ENCODE peak calls at places on chromosomes 16 and 17, in five cellular contexts. U, L, Z, H and A are unnamed samples.
A peak's percentile ranks its signal among the peaks of the same experiment; 100 is the strongest.

GRCh38 chr17:3043737-3044365 is 19.6 kb downstream of the OR1D5 start:
- DNase-seq in Z (no peak), H (peak; percentile 39), L (peak; percentile 67), U (no peak), A (no peak)

GRCh38 chr16:83037884-83038283 is 411.1 kb downstream of the CDH13 start:
- DNase-seq in Z (no peak), U (no peak), L (no peak), H (no peak), A (no peak)

GRCh38 chr17:29074488-29074887 is 31.5 kb downstream of the PIPOX start:
- DNase-seq in Z (no peak), L (no peak), U (no peak), H (no peak), A (no peak)

GRCh38 chr17:32536736-32537646 is 50.2 kb downstream of the CDK5R1 start:
- DNase-seq in H (no peak), L (no peak), U (no peak), Z (no peak), A (peak; percentile 32)

GRCh38 chr17:57561072-57561861 is 183.8 kb downstream of the CCDC182 start:
- DNase-seq in Z (no peak), H (no peak), L (no peak), U (no peak), A (no peak)

GRCh38 chr16:4693956-4694663 is 748 bp downstream of the NUDT16L1 start:
- DNase-seq in U (peak; percentile 21), L (peak; percentile 70), H (peak; percentile 37), Z (no peak), A (peak; percentile 62)

GRCh38 chr16:3179651-3180050 is 8.4 kb upstream of the OR1F1 start:
- DNase-seq in L (no peak), U (no peak), H (no peak), Z (no peak), A (no peak)

GRCh38 chr16:70157477-70158260 is 15.9 kb upstream of the CLEC18C start:
- DNase-seq in L (no peak), H (no peak), Z (no peak), U (no peak), A (no peak)

GRCh38 chr17:82285141-82285540 is 11.6 kb upstream of the CSNK1D start:
- DNase-seq in H (no peak), U (no peak), L (no peak), Z (no peak), A (no peak)

GRCh38 chr17:82328141-82328993 is 5.2 kb downstream of the SECTM1 start:
- DNase-seq in Z (no peak), H (no peak), U (no peak), L (no peak), A (no peak)

GRCh38 chr17:50768348-50768761 is 1.0 kb upstream of the ANKRD40CL start:
- DNase-seq in H (no peak), Z (peak; percentile 37), L (peak; percentile 47), U (peak; percentile 87), A (no peak)

GRCh38 chr17:62780273-62780672 is 27.8 kb downstream of the MARCHF10 start:
- DNase-seq in L (no peak), U (peak; percentile 81), Z (no peak), H (no peak), A (no peak)

GRCh38 chr17:33976816-33977215 is 278.3 kb upstream of the CCL2 start:
- DNase-seq in Z (no peak), U (no peak), H (peak; percentile 12), L (no peak), A (no peak)

GRCh38 chr16:75250809-75251279 is 580 bp downstream of the BCAR1 start:
- DNase-seq in L (no peak), U (peak; percentile 17), Z (no peak), H (peak; percentile 55), A (peak; percentile 86)

GRCh38 chr17:72719582-72720493 is 372.6 kb downstream of the SLC39A11 start:
- DNase-seq in L (no peak), U (no peak), H (no peak), Z (no peak), A (no peak)

GRCh38 chr16:54066451-54067056 is 220.0 kb downstream of the IRX3 start:
- DNase-seq in H (no peak), Z (no peak), L (no peak), U (peak; percentile 56), A (peak; percentile 12)

GRCh38 chr17:81387235-81388060 is 7.8 kb upstream of the BAHCC1 start:
- DNase-seq in Z (no peak), L (peak; percentile 60), H (peak; percentile 86), U (peak; percentile 64), A (peak; percentile 75)

GRCh38 chr17:8237886-8238285 is 10.0 kb downstream of the CTC1 start:
- DNase-seq in U (no peak), Z (no peak), H (no peak), L (no peak), A (no peak)

GRCh38 chr16:73878616-73879015 is 418.0 kb upstream of the PSMD7 start:
- DNase-seq in L (peak; percentile 66), Z (peak; percentile 52), H (peak; percentile 27), U (peak; percentile 62), A (peak; percentile 73)

GRCh38 chr17:50468120-50469004 is at the start of gene CHAD:
- DNase-seq in Z (no peak), U (no peak), L (peak; percentile 53), H (peak; percentile 54), A (peak; percentile 59)

GRCh38 chr17:1907818-1908698 is 78.3 kb downstream of the RPA1 start:
- DNase-seq in L (peak; percentile 72), Z (no peak), H (peak; percentile 92), U (peak; percentile 19), A (peak; percentile 75)

GRCh38 chr16:14667347-14668266 is 26.5 kb downstream of the PLA2G10 start:
- DNase-seq in U (no peak), H (no peak), Z (no peak), L (no peak), A (no peak)

GRCh38 chr17:41417576-41418015 is 6.8 kb downstream of the KRT37 start:
- DNase-seq in Z (no peak), U (peak; percentile 84), L (peak; percentile 79), H (peak; percentile 35), A (no peak)

DNA sequence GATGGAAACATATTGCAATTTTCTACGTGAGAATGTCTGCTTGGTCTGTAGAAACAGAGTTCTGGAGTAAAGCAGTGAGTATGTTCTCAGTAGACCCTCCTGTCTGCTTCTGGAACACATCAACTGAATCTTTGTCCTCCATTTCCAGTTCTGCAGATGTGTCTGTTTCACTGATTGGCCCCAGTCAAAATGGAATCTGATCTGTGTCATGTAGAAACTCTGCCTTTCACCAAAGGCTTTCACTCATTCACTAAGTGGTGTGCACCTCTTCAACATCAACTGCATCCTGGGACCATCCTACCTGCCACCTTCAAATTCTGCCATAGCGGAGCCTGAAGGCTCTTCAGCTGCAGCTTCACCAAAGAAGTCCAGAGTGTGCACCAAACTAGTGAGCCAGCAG is 2.8 kb upstream of the ZNF267 start:
- DNase-seq in L (no peak), H (no peak), U (no peak), Z (no peak), A (no peak)
- TF ChIP-seq EZH2phosphoT487 in L (no peak), H (no peak), U (no peak), Z (no peak), A (no peak)

DNA sequence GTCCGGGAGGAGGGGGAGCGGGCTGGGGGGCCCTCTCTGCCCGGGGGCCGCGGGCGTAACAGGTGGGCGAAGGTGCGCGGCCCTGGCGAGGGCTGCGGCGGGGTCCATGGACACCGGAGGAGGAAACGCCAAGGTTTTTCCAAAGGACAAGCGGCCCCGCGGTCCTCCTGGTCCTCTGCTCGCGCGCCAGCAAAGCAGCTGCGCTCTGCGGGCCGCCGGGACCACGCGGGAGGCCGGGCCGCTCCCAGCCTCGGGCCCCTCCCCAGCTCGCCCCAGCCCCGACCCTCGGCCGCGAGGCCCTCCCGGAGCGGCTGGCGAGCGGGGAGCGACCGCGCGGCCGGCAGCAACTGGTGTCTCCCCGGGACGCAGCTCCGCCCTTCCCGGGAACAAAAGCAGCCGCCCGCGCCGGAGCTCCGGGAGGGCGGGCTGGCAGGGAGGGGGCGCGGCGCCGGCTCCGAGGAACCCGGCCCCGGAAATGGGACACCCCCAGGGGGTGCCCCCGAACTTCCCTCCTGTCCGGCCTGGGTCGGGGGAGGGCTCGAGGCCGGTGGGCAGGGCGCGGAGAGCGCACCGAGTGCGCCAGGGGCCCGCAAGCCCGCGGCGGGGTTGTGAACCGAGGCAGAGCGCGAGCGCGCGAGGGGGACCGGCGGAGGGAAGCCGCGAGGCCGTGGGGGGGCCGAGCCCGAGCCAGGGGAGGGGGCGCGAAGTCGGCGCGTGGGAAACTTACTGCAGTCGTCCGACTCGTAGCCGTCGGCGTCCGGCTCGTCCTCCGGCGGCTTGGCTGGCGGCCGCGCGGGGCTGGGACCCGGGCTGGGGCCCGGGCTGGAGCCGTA is 854 bp downstream of the DOC2B start:
- DNase-seq in L (peak; percentile 56), U (no peak), H (peak; percentile 69), Z (no peak), A (peak; percentile 24)
- TF ChIP-seq EZH2 in L (peak; percentile 53), U (no peak), H (peak; percentile 98), Z (no peak), A (no peak)

GRCh38 chr17:76140661-76141211 is 309 bp downstream of the FOXJ1 start:
- DNase-seq in H (no peak), U (no peak), L (peak; percentile 14), Z (no peak), A (no peak)

GRCh38 chr17:76139261-76139752 is 1.7 kb downstream of the FOXJ1 start:
- DNase-seq in L (peak; percentile 46), U (no peak), Z (no peak), H (peak; percentile 41), A (no peak)

GRCh38 chr17:76141212-76142043 is at the start of gene FOXJ1:
- DNase-seq in U (peak; percentile 96), Z (peak; percentile 87), L (peak; percentile 96), H (peak; percentile 98), A (peak; percentile 90)

GRCh38 chr17:76139801-76140660 is 1.0 kb downstream of the FOXJ1 start:
- DNase-seq in Z (no peak), H (peak; percentile 53), L (peak; percentile 51), U (no peak), A (peak; percentile 26)

GRCh38 chr17:76142044-76143041 is 1.3 kb upstream of the FOXJ1 start:
- DNase-seq in L (peak; percentile 40), Z (no peak), H (peak; percentile 53), U (no peak), A (no peak)
- TF ChIP-seq EZH2phosphoT487 in L (no peak), Z (no peak), H (no peak), U (no peak), A (no peak)

GRCh38 chr17:39022961-39023360 is 55.8 kb upstream of the FBXO47 start:
- DNase-seq in H (no peak), Z (no peak), L (no peak), U (no peak), A (no peak)

GRCh38 chr17:39027037-39027436 is 59.8 kb upstream of the FBXO47 start:
- DNase-seq in L (peak; percentile 84), H (peak; percentile 66), U (peak; percentile 39), Z (no peak), A (peak; percentile 65)

GRCh38 chr17:39028690-39029089 is 61.5 kb upstream of the FBXO47 start:
- DNase-seq in L (no peak), U (no peak), Z (no peak), H (no peak), A (no peak)

DNA sequence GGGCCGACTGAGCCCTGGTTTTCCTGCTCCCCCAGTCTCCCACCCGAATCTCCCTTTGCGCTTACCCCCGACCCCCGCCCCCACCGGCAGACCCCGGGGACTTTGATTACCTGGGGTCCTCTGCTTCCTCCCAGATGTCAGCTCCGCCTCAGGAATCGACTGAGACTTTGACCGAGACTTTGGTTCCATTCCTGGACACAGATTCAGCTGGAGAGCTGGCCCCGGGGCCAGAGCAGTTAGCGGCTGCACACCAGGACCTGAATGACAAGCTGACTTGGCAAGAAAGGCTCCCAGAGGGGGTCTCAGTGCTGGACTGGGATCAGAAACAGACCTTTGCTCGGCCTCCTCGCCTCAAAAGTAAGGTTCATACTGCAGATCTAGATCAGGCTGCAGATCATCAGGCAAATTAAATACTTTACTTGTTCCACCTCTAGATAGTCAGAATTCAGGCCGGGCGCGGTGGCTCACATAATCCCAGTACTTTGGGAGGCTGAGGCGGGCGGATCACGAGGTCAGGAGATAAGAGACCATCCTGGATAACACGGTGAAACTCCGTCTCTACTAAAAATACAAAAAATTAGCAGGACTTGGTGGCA is 60.3 kb upstream of the FBXO47 start:
- DNase-seq in U (no peak), H (peak; percentile 17), Z (no peak), L (no peak), A (no peak)
- TF ChIP-seq EZH2 in U (no peak), H (no peak), Z (no peak), L (no peak), A (no peak)